ENCODE peak calls at places on chromosomes 13 and 19, in five cellular contexts. E, H, O, G and Y are unnamed samples.

GRCh38 chr13:40485611-40486517 is 180.6 kb downstream of the FOXO1 start:
- DNase-seq in E (no peak), H (peak), O (no peak), G (no peak), Y (no peak)

GRCh38 chr19:1863638-1864479 is 480 bp upstream of the KLF16 start:
- DNase-seq in E (peak), H (peak), O (peak), G (peak), Y (no peak)

GRCh38 chr13:27728271-27728670 is 64.0 kb upstream of the GSX1 start:
- DNase-seq in E (no peak), H (no peak), O (no peak), G (peak), Y (peak)

GRCh38 chr19:29467824-29468401 is 57.9 kb upstream of the VSTM2B start:
- DNase-seq in E (no peak), H (no peak), O (peak), G (peak), Y (peak)

GRCh38 chr19:7676376-7676775 is 514 bp upstream of the MCEMP1 start:
- DNase-seq in E (no peak), H (no peak), O (no peak), G (no peak), Y (no peak)

GRCh38 chr13:32391101-32391620 is 36.8 kb downstream of the N4BP2L1 start:
- DNase-seq in E (no peak), H (no peak), O (no peak), G (peak), Y (no peak)

GRCh38 chr19:5990289-5990797 is 12.4 kb upstream of the RANBP3 start:
- DNase-seq in E (no peak), H (no peak), O (no peak), G (peak), Y (no peak)

GRCh38 chr13:32228330-32229041 is 86.7 kb downstream of the ZAR1L start:
- DNase-seq in E (no peak), H (no peak), O (peak), G (peak), Y (peak)

GRCh38 chr13:21124853-21125252 is 51.5 kb downstream of the SKA3 start:
- DNase-seq in E (no peak), H (no peak), O (no peak), G (peak), Y (no peak)

GRCh38 chr13:100550433-100550832 is 38.2 kb downstream of the GGACT start:
- DNase-seq in E (no peak), H (no peak), O (no peak), G (no peak), Y (no peak)

GRCh38 chr19:17743874-17744273 is 7.4 kb upstream of the FCHO1 start:
- DNase-seq in E (no peak), H (no peak), O (no peak), G (peak), Y (no peak)

GRCh38 chr13:28059214-28059613 is 41.2 kb downstream of the FLT3 start:
- DNase-seq in E (peak), H (peak), O (no peak), G (peak), Y (no peak)

GRCh38 chr13:46317120-46317519 is 69.9 kb downstream of the RUBCNL start:
- DNase-seq in E (no peak), H (no peak), O (no peak), G (no peak), Y (no peak)

GRCh38 chr19:16328824-16329482 is 4.3 kb downstream of the KLF2 start:
- DNase-seq in E (no peak), H (no peak), O (no peak), G (peak), Y (no peak)